ENCODE peak calls at places on chromosomes 13 and 19, in ten cellular contexts. One of them, this sample, is unnamed.

GRCh38 chr13:97975851-97976550 is 22.5 kb downstream of the IPO5 start:
- DNase-seq in CD8-positive, alpha-beta T cell: peak; percentile 88
- DNase-seq in cardiac muscle cell: peak; percentile 96
- DNase-seq in pancreas: peak; percentile 95
- DNase-seq in RWPE1: peak; percentile 92
- DNase-seq in CD4-positive, CD25-positive, alpha-beta regulatory T cell: peak; percentile 92
- DNase-seq in uterus: peak; percentile 89
- DNase-seq in mammary epithelial cell: peak; percentile 83
- DNase-seq in osteoblast: peak; percentile 99
- DNase-seq in substantia nigra: peak; percentile 80
- DNase-seq in this sample: peak; percentile 88

GRCh38 chr19:50567052-50567841 is 988 bp downstream of the LRRC4B start:
- DNase-seq in CD8-positive, alpha-beta T cell: no peak
- DNase-seq in cardiac muscle cell: no peak
- DNase-seq in pancreas: no peak
- DNase-seq in RWPE1: no peak
- DNase-seq in CD4-positive, CD25-positive, alpha-beta regulatory T cell: no peak
- DNase-seq in uterus: no peak
- DNase-seq in mammary epithelial cell: no peak
- DNase-seq in osteoblast: peak; percentile 68
- DNase-seq in substantia nigra: peak; percentile 43
- DNase-seq in this sample: peak; percentile 33

GRCh38 chr13:105936816-105937215 is 598.6 kb downstream of the EFNB2 start:
- DNase-seq in CD8-positive, alpha-beta T cell: no peak
- DNase-seq in cardiac muscle cell: no peak
- DNase-seq in pancreas: no peak
- DNase-seq in RWPE1: no peak
- DNase-seq in CD4-positive, CD25-positive, alpha-beta regulatory T cell: no peak
- DNase-seq in uterus: no peak
- DNase-seq in mammary epithelial cell: no peak
- DNase-seq in osteoblast: no peak
- DNase-seq in substantia nigra: no peak
- DNase-seq in this sample: no peak

GRCh38 chr19:27746691-27747380 is 1466.1 kb downstream of the UQCRFS1 start:
- DNase-seq in CD8-positive, alpha-beta T cell: no peak
- DNase-seq in cardiac muscle cell: peak; percentile 21
- DNase-seq in pancreas: peak; percentile 52
- DNase-seq in RWPE1: no peak
- DNase-seq in CD4-positive, CD25-positive, alpha-beta regulatory T cell: no peak
- DNase-seq in uterus: peak; percentile 16
- DNase-seq in mammary epithelial cell: peak; percentile 15
- DNase-seq in osteoblast: peak; percentile 62
- DNase-seq in substantia nigra: peak; percentile 16
- DNase-seq in this sample: peak; percentile 5

GRCh38 chr13:107025991-107026390 is 458.1 kb upstream of the ARGLU1 start:
- DNase-seq in CD8-positive, alpha-beta T cell: no peak
- DNase-seq in cardiac muscle cell: peak; percentile 17
- DNase-seq in pancreas: no peak
- DNase-seq in RWPE1: peak; percentile 2
- DNase-seq in CD4-positive, CD25-positive, alpha-beta regulatory T cell: no peak
- DNase-seq in uterus: no peak
- DNase-seq in mammary epithelial cell: peak; percentile 2
- DNase-seq in osteoblast: no peak
- DNase-seq in substantia nigra: no peak
- DNase-seq in this sample: no peak

GRCh38 chr13:25171517-25172302 is at the start of gene AMER2:
- DNase-seq in CD8-positive, alpha-beta T cell: no peak
- DNase-seq in cardiac muscle cell: peak; percentile 70
- DNase-seq in pancreas: peak; percentile 74
- DNase-seq in RWPE1: no peak
- DNase-seq in CD4-positive, CD25-positive, alpha-beta regulatory T cell: no peak
- DNase-seq in uterus: peak; percentile 24
- DNase-seq in mammary epithelial cell: no peak
- DNase-seq in osteoblast: peak; percentile 65
- DNase-seq in substantia nigra: peak; percentile 81
- DNase-seq in this sample: peak; percentile 76

GRCh38 chr13:56351041-56351440 is 789.7 kb upstream of the PRR20A start:
- DNase-seq in CD8-positive, alpha-beta T cell: no peak
- DNase-seq in cardiac muscle cell: peak; percentile 0
- DNase-seq in pancreas: no peak
- DNase-seq in RWPE1: peak; percentile 17
- DNase-seq in CD4-positive, CD25-positive, alpha-beta regulatory T cell: no peak
- DNase-seq in uterus: no peak
- DNase-seq in mammary epithelial cell: no peak
- DNase-seq in osteoblast: no peak
- DNase-seq in substantia nigra: no peak
- DNase-seq in this sample: no peak

GRCh38 chr13:44989071-44989889 is at the start of the genes GPALPP1 and NUFIP1:
- DNase-seq in CD8-positive, alpha-beta T cell: peak; percentile 83
- DNase-seq in cardiac muscle cell: peak; percentile 99
- DNase-seq in pancreas: peak; percentile 91
- DNase-seq in RWPE1: peak; percentile 94
- DNase-seq in CD4-positive, CD25-positive, alpha-beta regulatory T cell: peak; percentile 94
- DNase-seq in uterus: peak; percentile 91
- DNase-seq in mammary epithelial cell: peak; percentile 92
- DNase-seq in osteoblast: peak; percentile 98
- DNase-seq in substantia nigra: peak; percentile 89
- DNase-seq in this sample: peak; percentile 78

GRCh38 chr19:19426799-19427198 is 21.3 kb downstream of the GATAD2A start:
- DNase-seq in CD8-positive, alpha-beta T cell: no peak
- DNase-seq in cardiac muscle cell: no peak
- DNase-seq in pancreas: no peak
- DNase-seq in RWPE1: no peak
- DNase-seq in CD4-positive, CD25-positive, alpha-beta regulatory T cell: no peak
- DNase-seq in uterus: no peak
- DNase-seq in mammary epithelial cell: no peak
- DNase-seq in osteoblast: no peak
- DNase-seq in substantia nigra: no peak
- DNase-seq in this sample: no peak

GRCh38 chr13:100880166-100880565 is 205.6 kb upstream of the TMTC4 start:
- DNase-seq in CD8-positive, alpha-beta T cell: no peak
- DNase-seq in cardiac muscle cell: no peak
- DNase-seq in pancreas: no peak
- DNase-seq in RWPE1: no peak
- DNase-seq in CD4-positive, CD25-positive, alpha-beta regulatory T cell: no peak
- DNase-seq in uterus: no peak
- DNase-seq in mammary epithelial cell: no peak
- DNase-seq in osteoblast: no peak
- DNase-seq in substantia nigra: no peak
- DNase-seq in this sample: no peak

GRCh38 chr19:44712864-44713515 is 14.0 kb downstream of the CEACAM16 start:
- DNase-seq in CD8-positive, alpha-beta T cell: no peak
- DNase-seq in cardiac muscle cell: no peak
- DNase-seq in pancreas: no peak
- DNase-seq in RWPE1: no peak
- DNase-seq in CD4-positive, CD25-positive, alpha-beta regulatory T cell: no peak
- DNase-seq in uterus: no peak
- DNase-seq in mammary epithelial cell: no peak
- DNase-seq in osteoblast: no peak
- DNase-seq in substantia nigra: no peak
- DNase-seq in this sample: no peak

GRCh38 chr13:33123066-33123940 is 107.1 kb downstream of the KL start:
- DNase-seq in CD8-positive, alpha-beta T cell: no peak
- DNase-seq in cardiac muscle cell: peak; percentile 45
- DNase-seq in pancreas: no peak
- DNase-seq in RWPE1: no peak
- DNase-seq in CD4-positive, CD25-positive, alpha-beta regulatory T cell: no peak
- DNase-seq in uterus: no peak
- DNase-seq in mammary epithelial cell: no peak
- DNase-seq in osteoblast: no peak
- DNase-seq in substantia nigra: peak; percentile 24
- DNase-seq in this sample: peak; percentile 40

GRCh38 chr13:106314417-106314816 is 221.0 kb downstream of the EFNB2 start:
- DNase-seq in CD8-positive, alpha-beta T cell: no peak
- DNase-seq in cardiac muscle cell: no peak
- DNase-seq in pancreas: no peak
- DNase-seq in RWPE1: no peak
- DNase-seq in CD4-positive, CD25-positive, alpha-beta regulatory T cell: no peak
- DNase-seq in uterus: no peak
- DNase-seq in mammary epithelial cell: no peak
- DNase-seq in osteoblast: peak; percentile 47
- DNase-seq in substantia nigra: no peak
- DNase-seq in this sample: no peak

DNA sequence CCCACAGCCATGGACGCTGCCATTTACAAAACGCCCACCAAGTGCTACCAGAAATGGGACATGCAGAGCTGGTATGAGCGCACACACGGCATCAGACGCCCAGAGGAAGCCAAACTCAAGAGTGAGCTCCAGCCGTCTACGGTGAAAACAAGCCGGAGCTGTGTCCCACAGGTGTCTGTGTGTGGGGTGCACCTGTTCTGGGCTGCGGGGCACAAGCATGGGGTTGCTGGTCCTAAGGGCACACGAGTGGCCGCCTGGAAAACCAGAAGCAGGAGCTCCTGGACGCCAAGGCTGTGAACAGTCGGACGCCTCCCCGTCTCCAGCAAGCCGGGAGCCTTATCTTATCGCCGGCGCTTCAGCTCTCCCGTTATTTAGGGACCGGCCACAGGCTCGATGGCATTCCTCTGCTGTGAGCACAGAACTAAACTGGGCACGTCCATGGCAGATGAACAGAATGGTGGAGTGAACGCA is 1.3 kb downstream of the ADPRHL1 start:
- DNase-seq in CD8-positive, alpha-beta T cell: no peak
- DNase-seq in cardiac muscle cell: peak; percentile 93
- DNase-seq in pancreas: peak; percentile 45
- DNase-seq in RWPE1: no peak
- DNase-seq in CD4-positive, CD25-positive, alpha-beta regulatory T cell: no peak
- DNase-seq in uterus: no peak
- DNase-seq in mammary epithelial cell: no peak
- DNase-seq in osteoblast: no peak
- DNase-seq in substantia nigra: no peak
- DNase-seq in this sample: no peak
- H3K27ac ChIP-seq in CD8-positive, alpha-beta T cell: no peak overlapping the region
- H3K27ac ChIP-seq in cardiac muscle cell: peak overlapping the region; percentile 96
- H3K27ac ChIP-seq in pancreas: no peak overlapping the region
- H3K27ac ChIP-seq in RWPE1: no peak overlapping the region
- H3K27ac ChIP-seq in CD4-positive, CD25-positive, alpha-beta regulatory T cell: no peak overlapping the region
- H3K27ac ChIP-seq in uterus: no peak overlapping the region
- H3K27ac ChIP-seq in mammary epithelial cell: no peak overlapping the region
- H3K27ac ChIP-seq in osteoblast: no peak overlapping the region
- H3K27ac ChIP-seq in substantia nigra: no peak overlapping the region
- H3K27ac ChIP-seq in this sample: no peak overlapping the region

GRCh38 chr13:86838411-86839120 is 832.6 kb upstream of the SLITRK5 start:
- DNase-seq in CD8-positive, alpha-beta T cell: no peak
- DNase-seq in cardiac muscle cell: no peak
- DNase-seq in pancreas: no peak
- DNase-seq in RWPE1: no peak
- DNase-seq in CD4-positive, CD25-positive, alpha-beta regulatory T cell: no peak
- DNase-seq in uterus: no peak
- DNase-seq in mammary epithelial cell: no peak
- DNase-seq in osteoblast: no peak
- DNase-seq in substantia nigra: no peak
- DNase-seq in this sample: no peak
- H3K27ac ChIP-seq in CD8-positive, alpha-beta T cell: no peak overlapping the region
- H3K27ac ChIP-seq in cardiac muscle cell: no peak overlapping the region
- H3K27ac ChIP-seq in pancreas: no peak overlapping the region
- H3K27ac ChIP-seq in RWPE1: no peak overlapping the region
- H3K27ac ChIP-seq in CD4-positive, CD25-positive, alpha-beta regulatory T cell: no peak overlapping the region
- H3K27ac ChIP-seq in uterus: no peak overlapping the region
- H3K27ac ChIP-seq in mammary epithelial cell: no peak overlapping the region
- H3K27ac ChIP-seq in osteoblast: no peak overlapping the region
- H3K27ac ChIP-seq in substantia nigra: no peak overlapping the region
- H3K27ac ChIP-seq in this sample: no peak overlapping the region

GRCh38 chr19:38639679-38640078 is 7.8 kb upstream of the ACTN4 start:
- DNase-seq in CD8-positive, alpha-beta T cell: no peak
- DNase-seq in cardiac muscle cell: no peak
- DNase-seq in pancreas: no peak
- DNase-seq in RWPE1: no peak
- DNase-seq in CD4-positive, CD25-positive, alpha-beta regulatory T cell: no peak
- DNase-seq in uterus: no peak
- DNase-seq in mammary epithelial cell: no peak
- DNase-seq in osteoblast: peak; percentile 68
- DNase-seq in substantia nigra: no peak
- DNase-seq in this sample: no peak
- H3K27ac ChIP-seq in CD8-positive, alpha-beta T cell: no peak overlapping the region
- H3K27ac ChIP-seq in cardiac muscle cell: no peak overlapping the region
- H3K27ac ChIP-seq in pancreas: no peak overlapping the region
- H3K27ac ChIP-seq in RWPE1: peak overlapping the region; percentile 84
- H3K27ac ChIP-seq in CD4-positive, CD25-positive, alpha-beta regulatory T cell: no peak overlapping the region
- H3K27ac ChIP-seq in uterus: peak overlapping the region; percentile 54
- H3K27ac ChIP-seq in mammary epithelial cell: no peak overlapping the region
- H3K27ac ChIP-seq in osteoblast: no peak overlapping the region
- H3K27ac ChIP-seq in substantia nigra: no peak overlapping the region
- H3K27ac ChIP-seq in this sample: no peak overlapping the region

DNA sequence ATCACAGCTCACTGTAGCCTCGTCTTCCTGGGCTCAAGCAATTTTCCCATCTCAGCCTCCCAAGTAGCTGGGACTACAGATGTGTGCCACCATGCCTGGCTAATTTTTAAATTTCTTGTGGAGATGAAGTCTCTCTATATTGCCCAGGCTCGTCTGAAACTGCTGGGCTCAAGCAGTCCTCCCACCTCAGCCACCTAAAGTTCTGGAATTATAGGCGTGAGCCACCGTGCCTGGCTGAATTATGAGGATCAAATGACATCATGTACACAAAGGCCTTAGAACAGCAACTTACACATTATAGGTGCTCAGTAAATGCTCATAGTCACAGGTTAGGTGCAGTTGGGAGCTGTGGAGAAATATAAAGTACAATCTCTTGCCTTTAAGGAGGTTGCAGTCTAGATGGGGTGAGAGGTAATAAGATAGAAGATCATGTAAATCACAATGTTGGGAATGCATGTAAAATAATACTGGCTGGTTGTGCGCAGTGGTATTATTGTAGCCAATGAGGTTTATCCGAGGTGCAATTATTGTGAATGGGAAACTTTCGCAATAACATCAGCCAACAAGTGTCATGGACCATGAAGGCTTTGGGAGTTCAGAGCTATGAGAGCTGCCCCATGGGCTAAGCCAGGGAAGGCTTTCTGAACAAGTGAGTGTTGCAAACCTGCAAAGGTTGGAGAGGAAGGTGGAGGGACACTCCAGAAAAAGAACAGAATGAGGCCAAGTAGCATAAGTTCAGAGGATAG is 29.8 kb upstream of the CXCL17 start:
- DNase-seq in CD8-positive, alpha-beta T cell: no peak
- DNase-seq in cardiac muscle cell: no peak
- DNase-seq in pancreas: no peak
- DNase-seq in RWPE1: no peak
- DNase-seq in CD4-positive, CD25-positive, alpha-beta regulatory T cell: no peak
- DNase-seq in uterus: no peak
- DNase-seq in mammary epithelial cell: no peak
- DNase-seq in osteoblast: no peak
- DNase-seq in substantia nigra: no peak
- DNase-seq in this sample: no peak
- H3K27ac ChIP-seq in CD8-positive, alpha-beta T cell: no peak overlapping the region
- H3K27ac ChIP-seq in cardiac muscle cell: no peak overlapping the region
- H3K27ac ChIP-seq in pancreas: no peak overlapping the region
- H3K27ac ChIP-seq in RWPE1: no peak overlapping the region
- H3K27ac ChIP-seq in CD4-positive, CD25-positive, alpha-beta regulatory T cell: no peak overlapping the region
- H3K27ac ChIP-seq in uterus: no peak overlapping the region
- H3K27ac ChIP-seq in mammary epithelial cell: no peak overlapping the region
- H3K27ac ChIP-seq in osteoblast: no peak overlapping the region
- H3K27ac ChIP-seq in substantia nigra: no peak overlapping the region
- H3K27ac ChIP-seq in this sample: no peak overlapping the region

This sample was measured in caudate nucleus.